ENCODE peak calls at places on chromosomes 12 and 14, in eight cellular contexts. O is GM12891; A is retina; E is COR-L47; L is Calu3; Y is RKO; M is astrocyte of the hippocampus; U is CD8-positive, alpha-beta T cell. G is an unnamed sample.

GRCh38 chr14:39447155-39447554 is 14.9 kb upstream of the FBXO33 start:
- DNase-seq in O (no peak), A (no peak), E (peak), L (no peak), Y (no peak), M (no peak), U (no peak), G (no peak)

GRCh38 chr12:1391722-1392121 is 202.7 kb downstream of the FBXL14 start:
- DNase-seq in O (no peak), A (no peak), E (no peak), L (no peak), Y (peak), M (no peak), U (no peak), G (no peak)

GRCh38 chr12:107079172-107080011 is 14.0 kb downstream of the CRY1 start:
- DNase-seq in O (no peak), A (no peak), E (no peak), L (no peak), Y (peak), M (peak), U (no peak), G (no peak)

GRCh38 chr12:60522684-60523083 is 926.9 kb downstream of the SLC16A7 start:
- DNase-seq in O (no peak), A (no peak), E (peak), L (no peak), Y (no peak), M (peak), U (no peak), G (no peak)

GRCh38 chr12:116194935-116195431 is 82.5 kb downstream of the MED13L start:
- DNase-seq in O (no peak), A (no peak), E (no peak), L (no peak), Y (no peak), M (no peak), U (no peak), G (no peak)

GRCh38 chr12:24719293-24719721 is 229.6 kb downstream of the BCAT1 start:
- DNase-seq in O (no peak), A (no peak), E (no peak), L (no peak), Y (no peak), M (peak), U (no peak), G (no peak)

GRCh38 chr12:101490286-101490920 is 15.3 kb downstream of the SPIC start:
- DNase-seq in O (peak), A (no peak), E (peak), L (peak), Y (peak), M (peak), U (no peak), G (no peak)

GRCh38 chr14:53055003-53055402 is 98.1 kb downstream of the DDHD1 start:
- DNase-seq in O (no peak), A (peak), E (peak), L (no peak), Y (peak), M (peak), U (no peak), G (no peak)

GRCh38 chr12:116028619-116029018 is 248.9 kb downstream of the MED13L start:
- DNase-seq in O (no peak), A (no peak), E (no peak), L (no peak), Y (no peak), M (no peak), U (no peak), G (no peak)

GRCh38 chr14:23299558-23299957 is 3.1 kb downstream of the PPP1R3E start:
- DNase-seq in O (no peak), A (peak), E (peak), L (no peak), Y (peak), M (peak), U (no peak), G (no peak)

GRCh38 chr14:60632257-60632656 is 17.0 kb downstream of the SIX1 start:
- DNase-seq in O (no peak), A (no peak), E (no peak), L (no peak), Y (no peak), M (no peak), U (no peak), G (no peak)

GRCh38 chr12:48966177-48966890 is 5.2 kb downstream of the WNT10B start:
- DNase-seq in O (no peak), A (peak), E (no peak), L (no peak), Y (no peak), M (no peak), U (no peak), G (peak)

GRCh38 chr14:100325958-100326357 is 2.8 kb downstream of the SLC25A47 start:
- DNase-seq in O (no peak), A (no peak), E (no peak), L (no peak), Y (no peak), M (no peak), U (no peak), G (no peak)